ENCODE peak calls at places on chromosomes 5 and 9, in six cellular contexts. One of them, this sample, is unnamed.

GRCh38 chr9:131590449-131590848 is 45.1 kb downstream of the PRRT1B start:
- DNase-seq in K562: no peak
- DNase-seq in GM12878: no peak
- DNase-seq in H1: no peak
- DNase-seq in WTC11: no peak
- DNase-seq in HCT116: no peak
- DNase-seq in this sample: no peak

GRCh38 chr9:121225240-121225639 is 23.6 kb upstream of the RAB14 start:
- DNase-seq in K562: no peak
- DNase-seq in H1: no peak
- DNase-seq in HCT116: no peak
- DNase-seq in GM12878: no peak
- DNase-seq in WTC11: no peak
- DNase-seq in this sample: no peak

GRCh38 chr9:110605586-110605985 is 26.0 kb upstream of the SVEP1 start:
- DNase-seq in WTC11: no peak
- DNase-seq in HCT116: no peak
- DNase-seq in H1: no peak
- DNase-seq in GM12878: no peak
- DNase-seq in K562: no peak
- DNase-seq in this sample: no peak

GRCh38 chr5:24649531-24649930 is 4.8 kb upstream of the CDH10 start:
- DNase-seq in HCT116: no peak
- DNase-seq in WTC11: no peak
- DNase-seq in H1: no peak
- DNase-seq in GM12878: no peak
- DNase-seq in K562: no peak
- DNase-seq in this sample: no peak

GRCh38 chr5:174998131-174998730 is 273.8 kb downstream of the MSX2 start:
- DNase-seq in WTC11: no peak
- DNase-seq in H1: no peak
- DNase-seq in GM12878: no peak
- DNase-seq in K562: no peak
- DNase-seq in HCT116: no peak
- DNase-seq in this sample: no peak

GRCh38 chr9:87193151-87193550 is 245.8 kb upstream of the GAS1 start:
- DNase-seq in K562: no peak
- DNase-seq in GM12878: no peak
- DNase-seq in WTC11: no peak
- DNase-seq in HCT116: no peak
- DNase-seq in H1: no peak
- DNase-seq in this sample: no peak

GRCh38 chr5:136814621-136815378 is 449.5 kb upstream of the TRPC7 start:
- DNase-seq in H1: no peak
- DNase-seq in WTC11: no peak
- DNase-seq in HCT116: no peak
- DNase-seq in K562: no peak
- DNase-seq in GM12878: no peak
- DNase-seq in this sample: no peak

GRCh38 chr9:77521091-77521490 is 127.0 kb downstream of the GNA14 start:
- DNase-seq in H1: no peak
- DNase-seq in K562: no peak
- DNase-seq in GM12878: no peak
- DNase-seq in WTC11: no peak
- DNase-seq in HCT116: no peak
- DNase-seq in this sample: no peak

GRCh38 chr9:90907790-90908189 is 106.2 kb downstream of the SYK start:
- DNase-seq in GM12878: no peak
- DNase-seq in HCT116: no peak
- DNase-seq in K562: no peak
- DNase-seq in H1: no peak
- DNase-seq in WTC11: no peak
- DNase-seq in this sample: no peak

GRCh38 chr5:171667341-171668096 is 118.1 kb upstream of the SMIM23 start:
- DNase-seq in K562: no peak
- DNase-seq in HCT116: no peak
- DNase-seq in H1: peak; percentile 82
- DNase-seq in WTC11: peak; percentile 61
- DNase-seq in GM12878: no peak
- DNase-seq in this sample: no peak

GRCh38 chr5:163104496-163104895 is 332.9 kb upstream of the CCNG1 start:
- DNase-seq in K562: peak; percentile 0
- DNase-seq in HCT116: no peak
- DNase-seq in GM12878: no peak
- DNase-seq in H1: peak; percentile 67
- DNase-seq in WTC11: peak; percentile 69
- DNase-seq in this sample: no peak

GRCh38 chr5:4124201-4124852 is 528.7 kb downstream of the IRX1 start:
- DNase-seq in HCT116: no peak
- DNase-seq in GM12878: no peak
- DNase-seq in WTC11: no peak
- DNase-seq in K562: no peak
- DNase-seq in H1: no peak
- DNase-seq in this sample: no peak

GRCh38 chr5:40401965-40402364 is 277.8 kb upstream of the PTGER4 start:
- DNase-seq in HCT116: no peak
- DNase-seq in GM12878: no peak
- DNase-seq in H1: no peak
- DNase-seq in K562: no peak
- DNase-seq in WTC11: no peak
- DNase-seq in this sample: no peak

GRCh38 chr5:107668933-107669542 is 1.7 kb downstream of the EFNA5 start:
- DNase-seq in GM12878: no peak
- DNase-seq in WTC11: peak; percentile 13
- DNase-seq in HCT116: no peak
- DNase-seq in K562: no peak
- DNase-seq in H1: no peak
- DNase-seq in this sample: no peak

GRCh38 chr5:178199581-178200434 is 4.5 kb upstream of the HNRNPAB start:
- DNase-seq in HCT116: no peak
- DNase-seq in WTC11: peak; percentile 6
- DNase-seq in K562: no peak
- DNase-seq in H1: no peak
- DNase-seq in GM12878: no peak
- DNase-seq in this sample: no peak

GRCh38 chr9:137221477-137222111 is 446 bp downstream of the RNF208 start:
- DNase-seq in K562: no peak
- DNase-seq in HCT116: no peak
- DNase-seq in GM12878: no peak
- DNase-seq in H1: peak; percentile 77
- DNase-seq in WTC11: peak; percentile 68
- DNase-seq in this sample: no peak

GRCh38 chr9:112396872-112397271 is 17.0 kb downstream of the HSDL2 start:
- DNase-seq in H1: no peak
- DNase-seq in GM12878: no peak
- DNase-seq in WTC11: no peak
- DNase-seq in HCT116: no peak
- DNase-seq in K562: no peak
- DNase-seq in this sample: peak; percentile 75

GRCh38 chr9:8224381-8224791 is 424.8 kb upstream of the DMAC1 start:
- DNase-seq in HCT116: no peak
- DNase-seq in K562: no peak
- DNase-seq in GM12878: no peak
- DNase-seq in WTC11: no peak
- DNase-seq in H1: no peak
- DNase-seq in this sample: no peak

DNA sequence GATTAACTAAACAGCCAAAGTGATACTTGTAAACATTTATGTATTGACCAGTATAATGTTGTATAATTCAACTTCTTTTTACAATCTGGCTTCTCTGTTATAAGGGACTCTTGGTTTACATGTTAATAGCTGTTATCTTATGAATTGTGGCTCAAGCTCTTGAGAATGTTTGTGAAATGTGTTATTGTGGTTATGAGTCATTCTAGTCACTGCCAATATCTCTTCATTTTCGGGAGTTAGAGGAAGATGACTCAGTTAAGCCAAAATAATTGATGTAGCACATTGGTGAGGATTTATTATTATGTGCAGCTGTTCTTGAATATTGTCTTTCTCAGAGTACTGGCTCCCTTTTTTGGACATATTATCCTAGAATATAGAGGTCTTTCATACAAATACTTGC is 655.2 kb upstream of the RIOK2 start:
- DNase-seq in HCT116: peak; percentile 48
- DNase-seq in GM12878: peak; percentile 58
- DNase-seq in K562: no peak
- DNase-seq in WTC11: no peak
- DNase-seq in H1: no peak
- DNase-seq in this sample: no peak
- TF ChIP-seq ATF3 in HCT116: no peak
- TF ChIP-seq ATF3 in GM12878: no peak
- TF ChIP-seq ATF3 in K562: no peak
- TF ChIP-seq ATF3 in WTC11: no peak
- TF ChIP-seq ATF3 in H1: no peak
- TF ChIP-seq ATF3 in this sample: no peak

DNA sequence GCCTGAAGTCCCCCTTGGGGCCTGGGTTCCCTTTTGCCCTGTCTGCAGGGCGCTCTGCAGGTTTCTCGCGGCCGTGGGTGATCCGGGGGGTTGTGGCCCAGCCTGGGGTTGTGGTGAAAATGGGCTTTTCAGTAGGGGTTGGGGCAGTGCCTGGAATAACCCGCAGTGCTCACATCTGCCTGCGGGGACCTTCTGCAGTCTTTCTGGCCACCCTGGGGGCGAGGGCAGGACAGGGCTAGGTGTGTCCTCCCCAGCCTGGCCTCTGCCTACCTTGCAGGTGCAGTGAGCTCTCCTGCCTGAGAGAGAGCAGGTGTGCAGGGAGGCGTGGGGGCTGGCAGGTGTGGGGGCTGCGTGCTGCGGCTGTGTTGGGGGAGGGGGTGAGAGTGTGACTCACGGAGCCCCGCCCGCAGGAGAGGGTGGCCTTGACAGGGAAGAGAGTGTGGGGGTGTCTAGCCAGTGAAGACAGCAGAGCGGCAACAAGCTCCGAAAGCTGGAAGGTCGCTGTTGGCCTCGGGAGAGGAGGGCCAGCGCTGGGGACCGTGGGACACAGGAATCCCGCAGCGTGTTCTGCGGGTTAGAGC is 131.4 kb downstream of the MRPL36 start:
- DNase-seq in K562: peak; percentile 45
- DNase-seq in HCT116: no peak
- DNase-seq in H1: no peak
- DNase-seq in WTC11: peak; percentile 53
- DNase-seq in GM12878: no peak
- DNase-seq in this sample: no peak
- TF ChIP-seq CTCF in K562: no peak
- TF ChIP-seq CTCF in HCT116: no peak
- TF ChIP-seq CTCF in H1: no peak
- TF ChIP-seq CTCF in WTC11: no peak
- TF ChIP-seq CTCF in GM12878: no peak
- TF ChIP-seq CTCF in this sample: no peak

GRCh38 chr5:128631771-128632170 is 93.7 kb upstream of the FBN2 start:
- DNase-seq in WTC11: no peak
- DNase-seq in K562: no peak
- DNase-seq in HCT116: no peak
- DNase-seq in GM12878: no peak
- DNase-seq in H1: no peak
- DNase-seq in this sample: no peak

GRCh38 chr5:128632264-128632663 is 94.2 kb upstream of the FBN2 start:
- DNase-seq in GM12878: no peak
- DNase-seq in H1: no peak
- DNase-seq in HCT116: no peak
- DNase-seq in K562: no peak
- DNase-seq in WTC11: no peak
- DNase-seq in this sample: no peak

GRCh38 chr5:128635379-128635778 is 97.3 kb upstream of the FBN2 start:
- DNase-seq in H1: no peak
- DNase-seq in GM12878: no peak
- DNase-seq in K562: no peak
- DNase-seq in WTC11: no peak
- DNase-seq in HCT116: no peak
- DNase-seq in this sample: no peak

DNA sequence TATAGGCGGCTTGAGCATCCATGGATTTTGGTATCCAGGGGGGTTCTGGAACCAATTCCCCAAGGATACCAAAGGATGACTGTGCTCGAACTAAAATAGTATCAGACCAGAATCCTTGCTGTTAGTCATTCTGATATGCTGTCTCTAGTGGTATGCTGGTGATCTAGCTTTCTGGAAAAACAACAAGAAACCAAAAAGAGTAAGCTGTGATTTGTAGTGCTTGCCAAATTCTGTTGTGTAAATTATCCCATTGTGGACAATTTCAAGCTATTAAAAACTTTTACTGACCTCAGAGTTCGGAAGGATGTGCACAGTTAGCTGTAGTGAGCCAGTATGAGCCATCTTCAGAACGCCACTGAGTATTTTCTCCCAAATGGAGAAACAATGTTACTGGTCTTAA is 99.0 kb upstream of the FBN2 start:
- DNase-seq in GM12878: no peak
- DNase-seq in K562: no peak
- DNase-seq in WTC11: no peak
- DNase-seq in H1: no peak
- DNase-seq in HCT116: no peak
- DNase-seq in this sample: no peak
- TF ChIP-seq ATF3 in GM12878: no peak
- TF ChIP-seq ATF3 in K562: no peak
- TF ChIP-seq ATF3 in WTC11: no peak
- TF ChIP-seq ATF3 in H1: no peak
- TF ChIP-seq ATF3 in HCT116: no peak
- TF ChIP-seq ATF3 in this sample: no peak

DNA sequence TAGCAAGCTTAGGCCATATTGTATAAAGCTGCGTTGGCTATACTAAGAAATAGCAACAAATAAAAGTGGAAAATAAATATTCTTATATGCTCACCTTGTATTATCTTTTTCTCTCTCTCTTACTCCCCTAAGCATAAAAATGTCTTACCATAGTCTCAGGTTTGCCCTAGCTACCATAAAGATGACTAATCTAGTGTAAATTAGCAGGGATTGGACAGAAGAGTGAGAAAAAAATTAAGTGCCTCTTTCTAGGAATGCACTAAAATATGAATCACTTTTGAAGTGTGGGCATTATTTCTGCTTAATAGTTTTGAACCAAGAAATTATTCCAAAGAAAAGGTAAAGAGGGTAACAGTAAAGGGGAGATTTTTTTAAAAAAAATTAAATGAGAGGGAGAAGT is 201.3 kb downstream of the HINT1 start:
- DNase-seq in H1: no peak
- DNase-seq in K562: no peak
- DNase-seq in GM12878: no peak
- DNase-seq in WTC11: no peak
- DNase-seq in HCT116: no peak
- DNase-seq in this sample: no peak
- TF ChIP-seq CTCF in H1: no peak
- TF ChIP-seq CTCF in K562: no peak
- TF ChIP-seq CTCF in GM12878: no peak
- TF ChIP-seq CTCF in WTC11: no peak
- TF ChIP-seq CTCF in HCT116: no peak
- TF ChIP-seq CTCF in this sample: no peak

DNA sequence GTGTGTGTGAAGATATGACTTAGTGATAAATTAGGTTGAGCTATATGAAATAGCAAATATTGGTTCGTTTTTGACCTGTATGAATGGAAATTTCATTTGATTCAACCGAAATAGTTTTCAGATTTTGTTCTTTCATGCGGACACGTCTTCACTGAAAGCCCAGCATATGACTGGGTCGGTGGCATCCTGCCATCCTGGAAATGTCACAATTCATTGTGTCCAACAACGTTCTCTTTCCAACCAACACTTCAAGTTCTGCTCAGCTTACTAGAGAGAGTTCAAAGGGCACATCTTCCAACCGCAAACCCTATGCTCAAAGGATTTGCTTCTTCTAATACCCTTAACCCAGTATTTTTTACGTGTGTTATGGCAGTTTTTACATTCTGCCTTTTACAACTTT is 252.5 kb downstream of the NTRK2 start:
- DNase-seq in HCT116: no peak
- DNase-seq in WTC11: no peak
- DNase-seq in H1: no peak
- DNase-seq in K562: no peak
- DNase-seq in GM12878: no peak
- DNase-seq in this sample: no peak
- TF ChIP-seq ATF3 in HCT116: no peak
- TF ChIP-seq ATF3 in WTC11: no peak
- TF ChIP-seq ATF3 in H1: no peak
- TF ChIP-seq ATF3 in K562: no peak
- TF ChIP-seq ATF3 in GM12878: no peak
- TF ChIP-seq ATF3 in this sample: no peak